ENCODE peak calls at places on chromosome 9, in four cellular contexts. R is HL-60, I is GM12878, T is K562. J is an unnamed sample.

GRCh38 chr9:5866685-5867084 is 24.0 kb upstream of the MLANA start:
- DNase-seq in I (no peak), T (no peak), R (no peak), J (no peak)

GRCh38 chr9:129319938-129320481 is 141.9 kb upstream of the IER5L start:
- DNase-seq in R (no peak), I (no peak), T (peak), J (no peak)

GRCh38 chr9:35907732-35908483 is 1.4 kb upstream of the SPAAR start:
- DNase-seq in R (peak), T (no peak), I (no peak), J (no peak)

GRCh38 chr9:108477538-108478006 is 378.2 kb downstream of the ACTL7B start:
- DNase-seq in R (no peak), I (no peak), T (no peak), J (no peak)

GRCh38 chr9:1989500-1989899 is 25.6 kb upstream of the SMARCA2 start:
- DNase-seq in R (no peak), T (no peak), I (no peak), J (no peak)

GRCh38 chr9:127311239-127311741 is 46.7 kb downstream of the GARNL3 start:
- DNase-seq in I (no peak), R (peak), T (peak), J (no peak)

GRCh38 chr9:69476797-69477196 is 151.8 kb downstream of the ENTREP1 start:
- DNase-seq in I (no peak), T (no peak), R (no peak), J (no peak)

GRCh38 chr9:79000218-79001002 is 571.4 kb upstream of the TLE4 start:
- DNase-seq in R (no peak), T (no peak), I (no peak), J (no peak)

GRCh38 chr9:99235874-99236627 is 14.0 kb downstream of the SEC61B start:
- DNase-seq in T (no peak), R (peak), I (peak), J (no peak)

GRCh38 chr9:129885670-129886106 is 50.4 kb downstream of the USP20 start:
- DNase-seq in I (peak), T (peak), R (peak), J (no peak)

DNA sequence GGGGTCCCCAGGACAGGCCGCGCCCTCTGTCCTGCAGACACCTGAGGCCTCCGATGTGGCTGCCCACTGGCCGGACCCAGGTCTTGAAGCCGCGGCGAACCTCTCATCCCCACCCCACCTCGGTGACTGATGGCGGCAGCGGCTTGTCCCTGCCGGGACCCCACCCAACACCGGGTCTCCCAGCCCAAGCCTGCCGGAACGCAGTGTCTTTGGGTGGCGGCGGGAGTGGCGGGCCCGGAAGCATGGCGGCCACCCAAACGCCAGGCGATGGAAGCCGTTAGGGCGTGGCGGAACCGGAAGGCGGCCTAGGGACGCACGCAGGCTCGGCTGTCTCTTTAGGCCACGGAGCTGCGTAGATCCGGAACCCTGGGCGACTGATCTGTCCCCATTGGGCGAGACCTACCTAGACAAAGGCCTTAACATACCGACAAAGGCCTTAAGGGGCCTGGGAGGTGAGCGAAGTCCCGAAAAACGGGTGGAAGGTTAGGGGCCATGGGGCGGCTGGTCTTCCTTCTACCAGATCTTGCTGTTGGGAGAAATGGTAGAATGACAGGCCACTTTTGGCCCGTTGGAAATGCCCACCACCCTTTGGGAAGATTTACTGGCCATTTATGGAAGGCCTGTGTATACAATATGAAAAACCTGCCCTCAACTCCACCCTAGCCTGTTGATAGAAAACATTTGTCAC is 94.6 kb upstream of the SMC2 start:
- DNase-seq in T (peak), I (no peak), R (no peak), J (no peak)
- TF ChIP-seq SPI1 in T (no peak), I (no peak), R (no peak), J (no peak)

DNA sequence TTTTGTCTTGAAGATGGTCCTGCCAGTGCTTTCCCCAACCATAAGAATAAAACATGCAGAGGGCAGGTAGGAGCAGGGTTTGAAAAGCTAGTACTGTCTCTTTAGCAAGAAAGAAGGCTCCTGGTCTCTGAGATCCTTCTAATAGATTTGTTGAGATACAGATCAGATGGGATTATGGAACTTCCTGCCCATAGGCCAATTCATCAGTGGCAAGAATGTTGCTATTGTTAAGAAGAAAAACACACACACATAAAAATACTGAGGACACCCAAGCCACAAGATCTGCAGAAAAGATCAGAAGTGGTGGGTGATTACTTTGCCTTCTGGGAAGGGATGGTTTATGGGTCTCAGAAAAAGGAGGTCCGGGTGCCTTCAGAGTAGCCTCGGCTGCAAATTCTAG is 59.8 kb downstream of the TNC start:
- DNase-seq in R (no peak), T (no peak), I (no peak), J (no peak)
- TF ChIP-seq SPI1 in R (no peak), T (no peak), I (no peak), J (no peak)

GRCh38 chr9:137366445-137366810 is 56.5 kb downstream of the EXD3 start:
- DNase-seq in I (no peak), R (no peak), T (no peak), J (no peak)
- TF ChIP-seq SPI1 in I (no peak), R (no peak), T (no peak), J (no peak)

DNA sequence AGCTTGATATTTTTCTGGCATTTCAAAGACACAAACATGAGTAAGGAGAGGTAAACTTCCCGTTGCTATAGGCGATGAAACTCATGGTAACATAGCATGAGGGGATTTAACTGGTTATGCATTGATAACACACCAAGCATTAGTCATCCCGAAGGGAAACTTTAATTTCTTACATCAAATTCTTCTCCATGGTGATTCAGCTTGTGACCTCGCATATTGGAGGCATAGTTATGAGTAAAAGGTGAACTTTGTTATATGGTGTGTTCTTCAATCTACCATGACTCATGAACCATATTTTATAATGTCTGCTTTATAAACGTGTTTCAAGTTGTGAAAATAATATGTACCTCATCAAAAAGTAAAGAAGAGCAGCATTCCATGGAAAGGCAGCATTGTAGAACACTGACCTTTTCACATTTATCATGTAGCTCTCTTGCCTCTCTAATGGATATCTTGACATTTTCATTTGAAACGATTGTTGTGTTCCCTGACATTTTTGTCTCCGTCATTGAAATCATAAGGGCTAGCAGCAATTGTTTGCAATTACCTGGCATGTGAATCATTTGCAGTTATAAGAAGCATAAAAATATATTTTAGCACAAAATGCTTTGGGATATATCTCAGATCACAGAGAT is 491.8 kb downstream of the ANXA1 start:
- DNase-seq in I (no peak), R (no peak), T (no peak), J (no peak)
- TF ChIP-seq SPI1 in I (no peak), R (no peak), T (no peak), J (no peak)

GRCh38 chr9:103889989-103890388 is 204.1 kb upstream of the SMC2 start:
- DNase-seq in R (no peak), T (no peak), I (no peak), J (no peak)
- TF ChIP-seq SPI1 in R (no peak), T (no peak), I (no peak), J (no peak)

DNA sequence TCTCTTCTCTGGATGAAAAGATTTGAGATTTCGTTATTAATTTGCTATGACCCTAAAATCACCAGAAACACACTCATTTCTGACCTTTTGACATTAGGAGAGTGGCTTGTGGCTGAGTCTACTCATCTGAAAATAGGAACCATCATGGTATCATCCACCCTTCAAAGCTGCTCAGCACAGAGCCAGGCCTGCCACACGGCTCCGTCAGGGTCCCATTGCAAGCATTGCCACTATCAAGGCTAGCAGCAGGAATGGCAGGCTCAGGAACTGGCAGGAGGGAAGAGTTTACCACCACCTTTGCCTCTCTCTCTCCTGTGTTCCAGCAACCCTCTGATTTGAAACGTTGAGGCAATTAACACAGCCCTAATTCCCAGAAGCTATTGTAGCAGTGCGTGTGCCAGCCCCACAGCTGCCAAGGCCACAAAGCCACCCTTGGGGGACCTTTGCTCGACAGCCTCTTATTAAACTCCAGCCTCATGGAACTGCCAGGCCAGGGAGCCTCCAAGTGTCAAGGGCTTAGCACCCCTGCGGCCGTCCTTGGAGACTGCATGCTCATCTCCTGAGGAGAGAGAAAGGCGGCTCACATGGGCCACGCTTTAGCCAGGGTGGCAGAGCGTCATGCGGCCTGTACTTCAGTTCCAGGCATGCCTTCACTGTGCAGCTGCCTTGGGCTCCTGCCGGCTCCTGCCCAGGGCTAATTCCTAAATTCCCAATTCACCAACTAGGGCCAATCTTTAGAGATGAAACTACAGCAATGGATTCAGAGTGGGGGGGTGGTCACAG is 145.9 kb downstream of the ROR2 start:
- DNase-seq in T (no peak), I (no peak), R (no peak), J (no peak)
- TF ChIP-seq SPI1 in T (no peak), I (no peak), R (no peak), J (no peak)

J was measured in GM12891.